ENCODE peak calls at places on chromosomes 3 and 15, in eight cellular contexts. One of them, this sample, is unnamed.

GRCh38 chr15:31079519-31079918 is 22.0 kb downstream of the TRPM1 start:
- DNase-seq in ascending aorta: no peak
- DNase-seq in astrocyte: peak
- DNase-seq in BE2C: no peak
- DNase-seq in sigmoid colon: no peak
- DNase-seq in fibroblast of pulmonary artery: no peak
- DNase-seq in GM13976: no peak
- DNase-seq in neural progenitor cell: no peak
- DNase-seq in this sample: no peak

GRCh38 chr15:32029409-32029861 is 880 bp upstream of the CHRNA7 start:
- DNase-seq in GM13976: no peak
- DNase-seq in BE2C: peak
- DNase-seq in ascending aorta: no peak
- DNase-seq in astrocyte: no peak
- DNase-seq in fibroblast of pulmonary artery: no peak
- DNase-seq in sigmoid colon: no peak
- DNase-seq in neural progenitor cell: peak
- DNase-seq in this sample: no peak

GRCh38 chr3:77871436-77871835 is 831.5 kb downstream of the ROBO2 start:
- DNase-seq in astrocyte: no peak
- DNase-seq in ascending aorta: no peak
- DNase-seq in GM13976: no peak
- DNase-seq in sigmoid colon: no peak
- DNase-seq in BE2C: no peak
- DNase-seq in neural progenitor cell: no peak
- DNase-seq in fibroblast of pulmonary artery: no peak
- DNase-seq in this sample: no peak

GRCh38 chr15:99752556-99752955 is 19.3 kb upstream of the LYSMD4 start:
- DNase-seq in sigmoid colon: no peak
- DNase-seq in neural progenitor cell: no peak
- DNase-seq in BE2C: no peak
- DNase-seq in GM13976: no peak
- DNase-seq in fibroblast of pulmonary artery: no peak
- DNase-seq in ascending aorta: no peak
- DNase-seq in astrocyte: no peak
- DNase-seq in this sample: no peak

GRCh38 chr15:38688761-38689160 is 124.1 kb upstream of the RASGRP1 start:
- DNase-seq in fibroblast of pulmonary artery: no peak
- DNase-seq in GM13976: no peak
- DNase-seq in ascending aorta: no peak
- DNase-seq in neural progenitor cell: no peak
- DNase-seq in astrocyte: no peak
- DNase-seq in sigmoid colon: no peak
- DNase-seq in BE2C: no peak
- DNase-seq in this sample: no peak

GRCh38 chr15:68618339-68619302 is 39.8 kb downstream of the CORO2B start:
- DNase-seq in sigmoid colon: no peak
- DNase-seq in neural progenitor cell: no peak
- DNase-seq in BE2C: no peak
- DNase-seq in ascending aorta: no peak
- DNase-seq in GM13976: no peak
- DNase-seq in fibroblast of pulmonary artery: peak
- DNase-seq in astrocyte: peak
- DNase-seq in this sample: no peak

GRCh38 chr3:190175490-190175889 is 54.8 kb upstream of the P3H2 start:
- DNase-seq in astrocyte: peak
- DNase-seq in neural progenitor cell: peak
- DNase-seq in BE2C: no peak
- DNase-seq in ascending aorta: no peak
- DNase-seq in fibroblast of pulmonary artery: peak
- DNase-seq in GM13976: no peak
- DNase-seq in sigmoid colon: no peak
- DNase-seq in this sample: no peak

GRCh38 chr3:32947466-32948238 is 3.8 kb upstream of the CCR4 start:
- DNase-seq in neural progenitor cell: peak
- DNase-seq in ascending aorta: peak
- DNase-seq in astrocyte: peak
- DNase-seq in GM13976: peak
- DNase-seq in fibroblast of pulmonary artery: peak
- DNase-seq in sigmoid colon: peak
- DNase-seq in BE2C: peak
- DNase-seq in this sample: peak

GRCh38 chr3:65401359-65401810 is 637.3 kb downstream of the MAGI1 start:
- DNase-seq in ascending aorta: no peak
- DNase-seq in GM13976: no peak
- DNase-seq in neural progenitor cell: peak
- DNase-seq in fibroblast of pulmonary artery: no peak
- DNase-seq in sigmoid colon: no peak
- DNase-seq in astrocyte: no peak
- DNase-seq in BE2C: no peak
- DNase-seq in this sample: no peak

GRCh38 chr15:68504721-68505090 is 72.7 kb upstream of the ITGA11 start:
- DNase-seq in fibroblast of pulmonary artery: no peak
- DNase-seq in GM13976: no peak
- DNase-seq in neural progenitor cell: no peak
- DNase-seq in BE2C: no peak
- DNase-seq in sigmoid colon: no peak
- DNase-seq in ascending aorta: peak
- DNase-seq in astrocyte: no peak
- DNase-seq in this sample: no peak

GRCh38 chr3:51945031-51945840 is 3.1 kb downstream of the PARP3 start:
- DNase-seq in ascending aorta: no peak
- DNase-seq in GM13976: no peak
- DNase-seq in astrocyte: no peak
- DNase-seq in fibroblast of pulmonary artery: no peak
- DNase-seq in sigmoid colon: peak
- DNase-seq in BE2C: no peak
- DNase-seq in neural progenitor cell: no peak
- DNase-seq in this sample: no peak

GRCh38 chr3:129312671-129313414 is 34.2 kb downstream of the HMCES start:
- DNase-seq in BE2C: peak
- DNase-seq in fibroblast of pulmonary artery: no peak
- DNase-seq in astrocyte: no peak
- DNase-seq in GM13976: no peak
- DNase-seq in ascending aorta: no peak
- DNase-seq in sigmoid colon: no peak
- DNase-seq in neural progenitor cell: no peak
- DNase-seq in this sample: peak

GRCh38 chr3:179020112-179020511 is 51.5 kb downstream of the ZMAT3 start:
- DNase-seq in astrocyte: no peak
- DNase-seq in neural progenitor cell: no peak
- DNase-seq in GM13976: no peak
- DNase-seq in fibroblast of pulmonary artery: peak
- DNase-seq in ascending aorta: no peak
- DNase-seq in BE2C: no peak
- DNase-seq in sigmoid colon: no peak
- DNase-seq in this sample: no peak

GRCh38 chr3:117524890-117525289 is 815.3 kb downstream of the TUSC7 start:
- DNase-seq in GM13976: no peak
- DNase-seq in BE2C: no peak
- DNase-seq in sigmoid colon: no peak
- DNase-seq in ascending aorta: no peak
- DNase-seq in fibroblast of pulmonary artery: peak
- DNase-seq in neural progenitor cell: no peak
- DNase-seq in astrocyte: peak
- DNase-seq in this sample: no peak

GRCh38 chr15:85133709-85134108 is 152.1 kb downstream of the PDE8A start:
- DNase-seq in astrocyte: no peak
- DNase-seq in fibroblast of pulmonary artery: no peak
- DNase-seq in neural progenitor cell: no peak
- DNase-seq in GM13976: no peak
- DNase-seq in ascending aorta: no peak
- DNase-seq in BE2C: no peak
- DNase-seq in sigmoid colon: no peak
- DNase-seq in this sample: no peak

GRCh38 chr3:108486910-108487309 is 23.5 kb downstream of the MYH15 start:
- DNase-seq in neural progenitor cell: no peak
- DNase-seq in BE2C: peak
- DNase-seq in GM13976: no peak
- DNase-seq in sigmoid colon: no peak
- DNase-seq in fibroblast of pulmonary artery: peak
- DNase-seq in astrocyte: peak
- DNase-seq in ascending aorta: no peak
- DNase-seq in this sample: no peak

GRCh38 chr3:8506611-8507061 is 5.0 kb downstream of the LMCD1 start:
- DNase-seq in GM13976: no peak
- DNase-seq in sigmoid colon: no peak
- DNase-seq in astrocyte: peak
- DNase-seq in neural progenitor cell: no peak
- DNase-seq in ascending aorta: no peak
- DNase-seq in BE2C: no peak
- DNase-seq in fibroblast of pulmonary artery: no peak
- DNase-seq in this sample: no peak

GRCh38 chr3:32872487-32873382 is 54.9 kb downstream of the TRIM71 start:
- DNase-seq in fibroblast of pulmonary artery: peak
- DNase-seq in BE2C: no peak
- DNase-seq in sigmoid colon: peak
- DNase-seq in neural progenitor cell: no peak
- DNase-seq in ascending aorta: no peak
- DNase-seq in astrocyte: peak
- DNase-seq in GM13976: no peak
- DNase-seq in this sample: no peak

GRCh38 chr3:15653326-15653725 is 51.8 kb downstream of the BTD start:
- DNase-seq in astrocyte: no peak
- DNase-seq in fibroblast of pulmonary artery: no peak
- DNase-seq in neural progenitor cell: no peak
- DNase-seq in BE2C: no peak
- DNase-seq in ascending aorta: no peak
- DNase-seq in GM13976: no peak
- DNase-seq in sigmoid colon: no peak
- DNase-seq in this sample: no peak

GRCh38 chr3:196868297-196868661 is 559 bp downstream of the SENP5 start:
- DNase-seq in fibroblast of pulmonary artery: peak
- DNase-seq in astrocyte: peak
- DNase-seq in BE2C: peak
- DNase-seq in GM13976: peak
- DNase-seq in ascending aorta: peak
- DNase-seq in neural progenitor cell: peak
- DNase-seq in sigmoid colon: no peak
- DNase-seq in this sample: no peak

GRCh38 chr15:62209821-62210220 is 44.7 kb upstream of the C2CD4B start:
- DNase-seq in fibroblast of pulmonary artery: no peak
- DNase-seq in BE2C: no peak
- DNase-seq in ascending aorta: no peak
- DNase-seq in sigmoid colon: no peak
- DNase-seq in astrocyte: no peak
- DNase-seq in neural progenitor cell: no peak
- DNase-seq in GM13976: no peak
- DNase-seq in this sample: no peak

GRCh38 chr3:149975919-149976318 is 5.2 kb upstream of the PFN2 start:
- DNase-seq in astrocyte: no peak
- DNase-seq in sigmoid colon: no peak
- DNase-seq in BE2C: no peak
- DNase-seq in fibroblast of pulmonary artery: no peak
- DNase-seq in neural progenitor cell: peak
- DNase-seq in ascending aorta: no peak
- DNase-seq in GM13976: peak
- DNase-seq in this sample: no peak
- TF ChIP-seq CTCF in astrocyte: peak
- TF ChIP-seq CTCF in sigmoid colon: no peak
- TF ChIP-seq CTCF in BE2C: peak
- TF ChIP-seq CTCF in fibroblast of pulmonary artery: no peak
- TF ChIP-seq CTCF in neural progenitor cell: peak
- TF ChIP-seq CTCF in ascending aorta: no peak
- TF ChIP-seq CTCF in GM13976: no peak
- TF ChIP-seq CTCF in this sample: no peak

DNA sequence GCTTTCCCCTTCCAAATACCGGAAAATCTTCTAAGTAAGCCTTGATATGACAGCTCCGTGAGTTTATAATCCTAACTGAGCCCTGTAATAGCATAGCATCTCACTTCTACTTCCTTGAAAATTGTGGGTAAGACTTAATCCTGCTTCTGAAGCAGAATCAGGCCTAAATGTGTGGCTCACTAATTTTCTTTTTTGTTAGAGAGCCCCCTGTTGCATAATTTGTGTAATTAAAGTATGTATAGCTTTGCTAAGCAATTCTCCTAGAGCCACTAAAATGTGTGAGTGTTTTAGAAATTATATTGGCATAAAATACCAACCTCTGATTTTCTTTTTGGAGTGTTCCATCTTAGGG is 304.4 kb downstream of the FGF12 start:
- DNase-seq in sigmoid colon: no peak
- DNase-seq in fibroblast of pulmonary artery: peak
- DNase-seq in ascending aorta: no peak
- DNase-seq in neural progenitor cell: peak
- DNase-seq in astrocyte: no peak
- DNase-seq in GM13976: no peak
- DNase-seq in BE2C: no peak
- DNase-seq in this sample: no peak
- TF ChIP-seq CTCF in sigmoid colon: no peak
- TF ChIP-seq CTCF in fibroblast of pulmonary artery: no peak
- TF ChIP-seq CTCF in ascending aorta: no peak
- TF ChIP-seq CTCF in neural progenitor cell: peak
- TF ChIP-seq CTCF in astrocyte: peak
- TF ChIP-seq CTCF in GM13976: no peak
- TF ChIP-seq CTCF in BE2C: peak
- TF ChIP-seq CTCF in this sample: no peak

GRCh38 chr3:118775021-118775420 is 259.6 kb downstream of the IGSF11 start:
- DNase-seq in BE2C: no peak
- DNase-seq in astrocyte: no peak
- DNase-seq in neural progenitor cell: no peak
- DNase-seq in sigmoid colon: no peak
- DNase-seq in ascending aorta: no peak
- DNase-seq in fibroblast of pulmonary artery: no peak
- DNase-seq in GM13976: no peak
- DNase-seq in this sample: no peak
- TF ChIP-seq CTCF in BE2C: no peak
- TF ChIP-seq CTCF in astrocyte: no peak
- TF ChIP-seq CTCF in neural progenitor cell: no peak
- TF ChIP-seq CTCF in sigmoid colon: no peak
- TF ChIP-seq CTCF in ascending aorta: no peak
- TF ChIP-seq CTCF in fibroblast of pulmonary artery: no peak
- TF ChIP-seq CTCF in GM13976: no peak
- TF ChIP-seq CTCF in this sample: no peak

DNA sequence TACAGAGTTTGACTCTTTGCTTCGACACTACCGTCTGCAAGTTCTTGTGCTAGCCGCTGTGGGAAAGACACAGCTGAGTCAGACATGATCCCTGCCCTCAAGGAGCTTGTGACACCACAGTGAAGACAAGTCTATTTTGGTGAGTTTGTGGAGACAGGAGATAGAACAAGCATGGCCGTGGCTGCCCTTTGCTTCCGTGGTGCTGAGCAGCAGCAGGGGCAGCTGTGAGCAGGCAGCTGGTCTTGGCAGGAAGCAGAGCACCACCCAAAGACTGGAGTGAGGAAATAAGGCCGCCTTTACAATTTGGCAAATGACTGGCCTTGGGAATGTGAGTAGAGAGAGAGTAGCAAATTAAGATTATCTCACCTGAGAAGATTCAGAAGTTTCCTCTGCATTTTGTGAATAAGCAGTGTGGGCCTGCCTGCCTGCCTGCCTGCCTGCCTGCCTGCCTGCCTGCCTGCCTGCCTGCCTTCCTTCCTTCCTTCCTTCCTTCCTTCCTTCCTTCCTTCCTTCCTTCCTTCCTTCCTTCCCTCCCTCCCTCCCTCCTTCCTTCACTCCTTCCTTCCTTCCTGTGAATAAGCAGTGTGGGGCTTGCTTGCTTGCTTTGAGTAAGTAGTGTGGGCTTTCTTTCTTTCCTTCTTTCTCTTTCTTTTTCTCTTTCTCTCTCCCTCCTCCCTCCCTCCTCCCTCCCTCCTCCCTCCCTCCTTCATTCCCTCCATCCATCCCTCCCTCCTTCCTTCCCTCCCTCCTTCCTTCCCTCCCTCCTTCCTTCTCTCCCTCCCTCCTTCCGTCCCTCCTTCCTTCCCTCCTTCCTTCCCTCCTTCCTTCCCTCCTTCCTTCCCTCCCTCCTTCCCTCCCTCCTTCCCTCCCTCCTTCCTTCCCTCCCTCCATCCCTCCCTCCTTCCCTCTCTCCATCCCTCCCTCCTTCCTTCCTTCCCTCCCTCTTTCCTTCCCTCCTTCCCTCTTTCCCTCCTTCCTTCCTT is 1.6 kb upstream of the GCNT3 start:
- DNase-seq in GM13976: no peak
- DNase-seq in BE2C: no peak
- DNase-seq in fibroblast of pulmonary artery: no peak
- DNase-seq in sigmoid colon: no peak
- DNase-seq in astrocyte: no peak
- DNase-seq in neural progenitor cell: no peak
- DNase-seq in ascending aorta: no peak
- DNase-seq in this sample: no peak
- TF ChIP-seq CTCF in GM13976: no peak
- TF ChIP-seq CTCF in BE2C: no peak
- TF ChIP-seq CTCF in fibroblast of pulmonary artery: no peak
- TF ChIP-seq CTCF in sigmoid colon: no peak
- TF ChIP-seq CTCF in astrocyte: no peak
- TF ChIP-seq CTCF in neural progenitor cell: no peak
- TF ChIP-seq CTCF in ascending aorta: no peak
- TF ChIP-seq CTCF in this sample: no peak